ENCODE peak calls at places on chromosomes 6 and 20, in four cellular contexts. X, Q, A and O are unnamed samples.

GRCh38 chr6:108167449-108167903 is 1.7 kb downstream of the NR2E1 start:
- DNase-seq in A (no peak), X (peak), Q (no peak), O (no peak)

GRCh38 chr6:99364026-99364425 is 14.6 kb upstream of the FAXC start:
- DNase-seq in A (no peak), Q (no peak), X (no peak), O (no peak)

GRCh38 chr6:31113861-31114539 is 600 bp upstream of the PSORS1C1 start:
- DNase-seq in A (no peak), X (no peak), Q (no peak), O (no peak)

GRCh38 chr6:141906569-141907080 is 226.1 kb upstream of the GJE1 start:
- DNase-seq in Q (no peak), X (no peak), A (no peak), O (no peak)

GRCh38 chr6:37222125-37222967 is 35.2 kb upstream of the TBC1D22B start:
- DNase-seq in A (peak), Q (peak), X (peak), O (no peak)

GRCh38 chr20:61732511-61733210 is 333.0 kb downstream of the TAF4 start:
- DNase-seq in Q (no peak), A (no peak), X (no peak), O (no peak)

GRCh38 chr6:32741203-32741960 is at the start of gene HLA-DQA2:
- DNase-seq in X (no peak), Q (no peak), A (no peak), O (no peak)

GRCh38 chr6:48764261-48764660 is 653.3 kb upstream of the PTCHD4 start:
- DNase-seq in X (no peak), A (no peak), Q (no peak), O (no peak)

GRCh38 chr6:146898069-146898887 is 299.5 kb downstream of the ADGB start:
- DNase-seq in Q (no peak), X (no peak), A (no peak), O (no peak)

GRCh38 chr20:63005862-63006564 is 751 bp downstream of the BHLHE23 start:
- DNase-seq in A (no peak), X (no peak), Q (no peak), O (no peak)

GRCh38 chr6:142459267-142459666 is 157.5 kb downstream of the ADGRG6 start:
- DNase-seq in A (no peak), Q (no peak), X (no peak), O (no peak)

GRCh38 chr6:24431045-24431451 is 28.3 kb downstream of the MRS2 start:
- DNase-seq in A (no peak), Q (no peak), X (peak), O (peak)

GRCh38 chr6:55069132-55069781 is 105.1 kb upstream of the HCRTR2 start:
- DNase-seq in Q (peak), A (no peak), X (peak), O (peak)